ENCODE peak calls at places on chromosomes 5 and 9, in seven cellular contexts. J is IMR-90; Y is GM12864; E is astrocyte; K is CD8-positive, alpha-beta T cell; I is psoas muscle; Z is fibroblast of lung. P is an unnamed sample.

GRCh38 chr5:137815202-137815990 is 52.3 kb upstream of the MYOT start:
- DNase-seq in J (no peak), Y (no peak), E (peak), K (no peak), I (no peak), Z (no peak), P (no peak)

GRCh38 chr9:73537561-73537960 is 385.9 kb downstream of the ANXA1 start:
- DNase-seq in J (no peak), Y (no peak), E (no peak), K (no peak), I (no peak), Z (no peak), P (no peak)

GRCh38 chr5:64971990-64972389 is 203.3 kb downstream of the CWC27 start:
- DNase-seq in J (no peak), Y (no peak), E (no peak), K (no peak), I (no peak), Z (no peak), P (no peak)

GRCh38 chr9:21037278-21037677 is 5.8 kb upstream of the HACD4 start:
- DNase-seq in J (no peak), Y (no peak), E (no peak), K (no peak), I (no peak), Z (no peak), P (no peak)

GRCh38 chr5:83450840-83451239 is 20.7 kb upstream of the VCAN start:
- DNase-seq in J (no peak), Y (no peak), E (no peak), K (no peak), I (no peak), Z (no peak), P (no peak)

GRCh38 chr5:174362514-174362913 is 317.0 kb downstream of the NSG2 start:
- DNase-seq in J (no peak), Y (no peak), E (no peak), K (no peak), I (no peak), Z (no peak), P (no peak)

GRCh38 chr9:115043632-115044031 is 74.3 kb downstream of the TNC start:
- DNase-seq in J (no peak), Y (no peak), E (no peak), K (no peak), I (no peak), Z (no peak), P (no peak)

GRCh38 chr5:176889321-176890280 is 9.5 kb downstream of the HK3 start:
- DNase-seq in J (no peak), Y (no peak), E (no peak), K (no peak), I (no peak), Z (no peak), P (no peak)

GRCh38 chr5:139388198-139388821 is 1.4 kb downstream of the MZB1 start:
- DNase-seq in J (peak), Y (no peak), E (no peak), K (no peak), I (no peak), Z (peak), P (no peak)

GRCh38 chr5:55903121-55903701 is 52.1 kb downstream of the IL31RA start:
- DNase-seq in J (peak), Y (peak), E (peak), K (peak), I (no peak), Z (peak), P (no peak)

GRCh38 chr5:158676642-158677489 is 422.9 kb downstream of the EBF1 start:
- DNase-seq in J (no peak), Y (no peak), E (no peak), K (no peak), I (no peak), Z (no peak), P (no peak)

GRCh38 chr5:1884638-1885475 is 2.1 kb upstream of the IRX4 start:
- DNase-seq in J (no peak), Y (no peak), E (no peak), K (no peak), I (no peak), Z (no peak), P (no peak)

GRCh38 chr5:118553662-118554061 is 434.7 kb downstream of the DTWD2 start:
- DNase-seq in J (peak), Y (no peak), E (peak), K (no peak), I (peak), Z (peak), P (peak)

GRCh38 chr5:172901012-172901780 is 58.0 kb upstream of the RPL26L1 start:
- DNase-seq in J (peak), Y (no peak), E (peak), K (no peak), I (peak), Z (peak), P (peak)

GRCh38 chr5:137761020-137761516 is 6.9 kb upstream of the HNRNPA0 start:
- DNase-seq in J (no peak), Y (no peak), E (no peak), K (no peak), I (no peak), Z (no peak), P (peak)

GRCh38 chr5:167786871-167787568 is 504.4 kb upstream of the WWC1 start:
- DNase-seq in J (peak), Y (no peak), E (peak), K (no peak), I (no peak), Z (no peak), P (no peak)

GRCh38 chr5:73591102-73591695 is 25.7 kb downstream of the UTP15 start:
- DNase-seq in J (peak), Y (peak), E (peak), K (peak), I (no peak), Z (peak), P (peak)

GRCh38 chr9:114315723-114316363 is 7.1 kb upstream of the ORM1 start:
- DNase-seq in J (no peak), Y (no peak), E (no peak), K (no peak), I (no peak), Z (no peak), P (no peak)

GRCh38 chr5:74851684-74852353 is 14.4 kb downstream of the FAM169A start:
- DNase-seq in J (peak), Y (no peak), E (peak), K (no peak), I (no peak), Z (peak), P (peak)

GRCh38 chr5:162485666-162486292 is 418.2 kb downstream of the GABRG2 start:
- DNase-seq in J (no peak), Y (no peak), E (no peak), K (no peak), I (no peak), Z (no peak), P (no peak)

GRCh38 chr9:4297151-4297794 is 2.6 kb downstream of the GLIS3 start:
- DNase-seq in J (peak), Y (no peak), E (peak), K (peak), I (peak), Z (peak), P (peak)

GRCh38 chr9:129451089-129451656 is 169.7 kb downstream of the C9orf50 start:
- DNase-seq in J (no peak), Y (no peak), E (no peak), K (no peak), I (no peak), Z (no peak), P (peak)

GRCh38 chr5:6722015-6722414 is 8.8 kb downstream of the TENT4A start:
- DNase-seq in J (peak), Y (peak), E (no peak), K (no peak), I (no peak), Z (peak), P (no peak)

GRCh38 chr5:6905883-6906282 is 192.7 kb downstream of the TENT4A start:
- DNase-seq in J (no peak), Y (no peak), E (no peak), K (no peak), I (peak), Z (no peak), P (no peak)

GRCh38 chr5:64147849-64148441 is 17.7 kb upstream of the RNF180 start:
- DNase-seq in J (peak), Y (no peak), E (peak), K (no peak), I (peak), Z (peak), P (peak)

GRCh38 chr5:141822134-141822533 is 56.1 kb downstream of the PCDH1 start:
- DNase-seq in J (peak), Y (no peak), E (peak), K (no peak), I (peak), Z (peak), P (no peak)

DNA sequence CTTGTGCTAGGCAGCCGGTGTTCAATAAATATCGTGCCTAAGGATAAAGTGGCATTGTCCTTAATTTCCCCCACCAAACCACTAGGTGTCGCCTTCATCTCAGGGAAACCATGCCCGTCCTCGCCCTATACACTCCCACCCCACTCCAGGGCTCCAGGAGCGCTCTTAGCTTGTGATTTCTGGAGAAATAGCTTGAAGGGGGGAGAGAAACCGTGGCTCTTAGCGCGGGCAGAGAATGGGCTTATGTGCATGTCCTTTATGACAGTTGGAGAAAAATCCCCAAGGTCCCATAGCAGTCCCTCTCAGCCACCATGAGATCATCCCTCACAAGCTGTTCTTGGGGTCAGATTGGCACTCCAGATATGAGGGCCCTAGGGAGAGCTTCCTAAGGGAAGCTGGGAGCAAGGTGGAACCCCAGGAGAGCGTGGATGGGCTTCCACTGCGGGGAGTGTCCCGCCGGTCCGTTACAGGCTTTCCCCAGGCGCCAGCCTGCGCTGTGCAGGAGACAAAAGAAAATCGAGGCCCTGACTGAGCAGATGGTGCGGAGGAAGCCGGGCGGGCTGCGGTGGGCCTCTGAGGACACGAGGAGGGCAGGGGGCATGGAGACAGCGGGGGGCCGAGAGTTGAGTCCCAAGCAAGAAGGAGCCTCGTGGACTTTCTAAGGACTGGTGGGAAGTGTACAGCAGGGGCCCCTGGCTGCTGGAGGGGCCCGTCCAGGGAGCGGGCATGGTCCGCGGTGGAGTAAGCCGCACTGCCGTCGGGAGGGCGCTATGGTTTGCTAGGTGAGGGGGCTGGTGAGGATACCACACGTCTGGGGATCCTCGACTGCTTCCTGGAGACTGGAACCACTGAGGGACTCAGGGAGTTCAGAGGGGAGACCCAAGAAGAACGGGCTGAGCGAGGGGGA is 753 bp upstream of the NPR2 start:
- DNase-seq in J (peak), Y (no peak), E (peak), K (peak), I (peak), Z (peak), P (peak)
- H3K4me3 ChIP-seq in J (no peak), Y (no peak), E (no peak), K (no peak), I (peak), Z (no peak), P (peak)

GRCh38 chr5:60399507-60399906 is 300.5 kb downstream of the DEPDC1B start:
- DNase-seq in J (no peak), Y (no peak), E (no peak), K (no peak), I (no peak), Z (no peak), P (no peak)

DNA sequence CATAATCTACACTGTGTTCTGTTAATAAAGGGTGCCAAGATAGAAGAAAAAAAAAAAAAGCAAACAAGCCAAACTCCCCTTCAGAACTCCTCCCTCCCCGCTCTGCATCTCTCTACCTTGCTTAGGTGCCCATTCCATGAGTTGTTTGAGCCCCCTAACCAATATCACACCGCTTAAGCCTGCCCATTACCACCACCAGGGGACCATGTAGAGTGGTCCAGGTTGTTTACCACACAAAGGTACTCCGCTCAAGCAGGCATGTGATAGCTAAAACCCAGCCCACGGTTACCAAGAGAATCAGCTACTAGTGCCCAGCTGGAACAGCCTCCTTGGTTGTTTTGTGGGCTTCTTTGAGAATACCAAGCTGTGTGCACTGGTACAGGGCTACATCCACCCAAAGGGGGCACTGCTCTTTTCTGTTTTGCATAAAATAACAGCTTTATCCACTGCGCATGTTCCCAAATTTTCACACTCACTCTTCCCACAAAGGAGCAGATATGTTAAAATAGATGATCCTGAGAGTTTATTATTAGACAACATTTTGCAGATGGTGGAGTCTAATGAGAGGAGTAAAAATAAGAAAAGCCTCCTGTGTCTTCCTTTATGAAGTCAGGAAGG is 304.1 kb downstream of the DEPDC1B start:
- DNase-seq in J (no peak), Y (no peak), E (no peak), K (no peak), I (no peak), Z (no peak), P (no peak)
- TF ChIP-seq CTCF in J (peak), Y (no peak), E (no peak), K (no peak), I (no peak), Z (no peak), P (no peak)

DNA sequence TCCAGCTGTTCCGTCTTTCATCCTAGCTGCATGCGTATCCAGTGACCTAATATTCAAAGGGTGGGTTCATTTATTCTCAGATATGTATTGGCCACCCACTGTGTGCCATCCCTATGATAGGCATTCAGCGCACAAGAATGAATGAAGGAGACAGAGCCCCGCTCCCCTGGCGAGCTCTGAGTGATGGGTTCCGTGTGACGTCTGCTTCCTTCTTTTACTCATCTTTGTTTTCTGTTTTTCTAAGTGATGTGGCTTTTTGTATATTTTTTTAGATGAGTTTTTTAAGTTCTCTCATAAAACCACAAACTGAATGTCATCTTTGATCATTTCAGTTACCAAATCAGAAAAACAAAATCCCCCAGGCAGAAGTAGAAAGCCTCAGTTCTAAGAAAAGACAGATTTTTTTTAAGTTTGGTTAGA is 168.3 kb upstream of the OTULINL start:
- DNase-seq in J (peak), Y (no peak), E (no peak), K (peak), I (no peak), Z (no peak), P (no peak)
- H3K4me3 ChIP-seq in J (no peak), Y (no peak), E (no peak), K (no peak), I (no peak), Z (no peak), P (no peak)

GRCh38 chr9:17824191-17824926 is 245.5 kb downstream of the SH3GL2 start:
- DNase-seq in J (peak), Y (no peak), E (peak), K (no peak), I (no peak), Z (no peak), P (no peak)
- TF ChIP-seq CTCF in J (no peak), Y (no peak), E (no peak), K (no peak), I (no peak), Z (no peak), P (no peak)

GRCh38 chr9:37292896-37293295 is 129.6 kb upstream of the GRHPR start:
- DNase-seq in J (peak), Y (no peak), E (no peak), K (no peak), I (no peak), Z (peak), P (no peak)

GRCh38 chr9:37289631-37290030 is 132.9 kb upstream of the GRHPR start:
- DNase-seq in J (no peak), Y (no peak), E (no peak), K (no peak), I (no peak), Z (no peak), P (no peak)

GRCh38 chr9:37290366-37290765 is 132.1 kb upstream of the GRHPR start:
- DNase-seq in J (no peak), Y (no peak), E (no peak), K (no peak), I (no peak), Z (no peak), P (no peak)

GRCh38 chr9:37293664-37294524 is 128.6 kb upstream of the GRHPR start:
- DNase-seq in J (peak), Y (peak), E (no peak), K (no peak), I (no peak), Z (peak), P (no peak)

DNA sequence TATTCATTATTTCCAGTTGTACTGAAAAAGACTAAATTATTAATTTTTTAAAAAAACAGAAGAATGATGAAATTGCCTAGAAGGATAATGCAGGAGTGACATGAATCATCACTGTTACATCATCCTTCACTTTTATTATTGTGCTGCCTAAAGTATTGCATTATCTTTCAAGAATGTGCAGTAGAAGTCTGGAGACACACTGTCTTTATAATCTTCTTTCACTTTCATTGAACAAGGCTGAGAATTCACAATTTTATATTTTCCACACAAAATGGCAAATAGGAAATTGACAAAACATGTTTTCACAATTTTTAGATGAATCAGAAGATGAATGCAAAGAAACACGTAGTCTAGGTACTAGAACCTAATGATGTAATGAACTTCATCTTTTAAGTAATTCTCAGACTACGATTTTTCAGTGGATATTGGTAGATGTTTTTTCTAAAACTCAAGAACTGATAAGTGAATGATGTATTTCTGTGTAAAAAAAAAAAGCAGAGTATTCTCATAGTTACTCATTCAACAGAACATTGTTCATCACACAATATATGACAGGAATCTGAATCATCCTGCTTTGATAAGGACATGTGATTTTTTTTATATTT is 131.5 kb upstream of the GRHPR start:
- DNase-seq in J (peak), Y (no peak), E (peak), K (no peak), I (no peak), Z (peak), P (peak)
- H3K4me3 ChIP-seq in J (no peak), Y (no peak), E (peak), K (no peak), I (no peak), Z (no peak), P (no peak)

GRCh38 chr5:92313385-92313784 is 930.3 kb upstream of the ARRDC3 start:
- DNase-seq in J (no peak), Y (no peak), E (no peak), K (no peak), I (no peak), Z (no peak), P (no peak)
- TF ChIP-seq CTCF in J (no peak), Y (no peak), E (no peak), K (no peak), I (no peak), Z (no peak), P (no peak)

DNA sequence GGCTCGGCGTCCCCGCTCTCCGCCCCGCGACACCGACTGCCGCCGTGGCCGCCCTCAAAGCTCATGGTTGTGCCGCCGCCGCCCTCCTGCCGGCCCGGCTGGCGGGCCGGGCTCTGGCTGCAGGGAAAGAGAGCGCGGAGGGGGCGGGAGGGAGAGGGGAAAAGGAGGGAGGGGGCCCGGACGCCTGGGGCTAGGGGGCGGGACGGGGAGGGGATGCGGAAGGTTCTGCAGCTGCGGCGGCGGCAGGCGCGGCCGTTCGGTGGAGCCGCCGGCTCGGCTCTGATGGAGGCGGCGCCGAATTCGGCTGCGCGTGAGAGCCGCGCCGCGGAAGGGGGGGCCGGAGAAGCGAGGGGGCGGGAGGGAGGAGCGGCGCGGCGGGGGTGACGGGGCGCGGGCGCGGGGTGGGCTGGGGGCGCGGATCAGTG is at the start of gene MARCHF11:
- DNase-seq in J (no peak), Y (no peak), E (no peak), K (no peak), I (no peak), Z (no peak), P (no peak)
- H3K4me3 ChIP-seq in J (peak), Y (no peak), E (peak), K (no peak), I (no peak), Z (no peak), P (no peak)

GRCh38 chr5:60668715-60669304 is 31.2 kb downstream of the DEPDC1B start:
- DNase-seq in J (peak), Y (no peak), E (peak), K (no peak), I (no peak), Z (peak), P (peak)
- TF ChIP-seq CTCF in J (peak), Y (peak), E (peak), K (peak), I (peak), Z (no peak), P (peak)

GRCh38 chr9:97991818-97992217 is 8.7 kb downstream of the ANP32B start:
- DNase-seq in J (no peak), Y (no peak), E (no peak), K (no peak), I (no peak), Z (no peak), P (no peak)
- H3K4me3 ChIP-seq in J (no peak), Y (no peak), E (no peak), K (no peak), I (no peak), Z (no peak), P (no peak)

GRCh38 chr5:170633235-170634041 is 129.6 kb downstream of the KCNIP1 start:
- DNase-seq in J (peak), Y (no peak), E (peak), K (no peak), I (peak), Z (peak), P (peak)
- TF ChIP-seq CTCF in J (no peak), Y (no peak), E (no peak), K (peak), I (no peak), Z (no peak), P (no peak)

P was measured in foreskin fibroblast.